ENCODE peak calls at places on chromosomes 1 and 21, in four cellular contexts. One of them, this sample, is unnamed.

GRCh38 chr1:235588916-235589515 is 60.6 kb downstream of the GNG4 start:
- DNase-seq in DND-41: peak
- DNase-seq in HepG2: no peak
- DNase-seq in PC-3: peak
- DNase-seq in this sample: peak

GRCh38 chr1:10032590-10033358 is at the start of gene UBE4B:
- DNase-seq in DND-41: peak
- DNase-seq in HepG2: peak
- DNase-seq in PC-3: peak
- DNase-seq in this sample: peak

GRCh38 chr1:1672181-1672965 is 13.6 kb upstream of the CDK11B start:
- DNase-seq in PC-3: no peak
- DNase-seq in HepG2: no peak
- DNase-seq in DND-41: no peak
- DNase-seq in this sample: no peak

GRCh38 chr1:57269621-57270235 is 154.1 kb downstream of the DAB1 start:
- DNase-seq in HepG2: no peak
- DNase-seq in DND-41: no peak
- DNase-seq in PC-3: no peak
- DNase-seq in this sample: no peak

GRCh38 chr1:115764541-115764940 is 4.0 kb downstream of the CASQ2 start:
- DNase-seq in PC-3: peak
- DNase-seq in HepG2: peak
- DNase-seq in DND-41: no peak
- DNase-seq in this sample: peak

GRCh38 chr1:86696522-86696921 is 7.9 kb upstream of the SH3GLB1 start:
- DNase-seq in HepG2: no peak
- DNase-seq in DND-41: no peak
- DNase-seq in PC-3: peak
- DNase-seq in this sample: no peak

GRCh38 chr1:181117648-181118449 is 29.3 kb downstream of the IER5 start:
- DNase-seq in PC-3: peak
- DNase-seq in DND-41: no peak
- DNase-seq in HepG2: no peak
- DNase-seq in this sample: peak

GRCh38 chr1:2372551-2373490 is 18.5 kb downstream of the MORN1 start:
- DNase-seq in HepG2: no peak
- DNase-seq in DND-41: no peak
- DNase-seq in PC-3: peak
- DNase-seq in this sample: no peak

GRCh38 chr1:47444578-47445465 is 7.0 kb downstream of the FOXD2 start:
- DNase-seq in DND-41: no peak
- DNase-seq in HepG2: no peak
- DNase-seq in PC-3: no peak
- DNase-seq in this sample: peak

GRCh38 chr1:77803371-77803770 is 23.9 kb downstream of the MIGA1 start:
- DNase-seq in DND-41: no peak
- DNase-seq in HepG2: no peak
- DNase-seq in PC-3: no peak
- DNase-seq in this sample: no peak

GRCh38 chr1:63731117-63732043 is 42.4 kb upstream of the ROR1 start:
- DNase-seq in DND-41: no peak
- DNase-seq in HepG2: no peak
- DNase-seq in PC-3: peak
- DNase-seq in this sample: peak

GRCh38 chr1:160768295-160768657 is 27.7 kb upstream of the LY9 start:
- DNase-seq in DND-41: peak
- DNase-seq in HepG2: peak
- DNase-seq in PC-3: peak
- DNase-seq in this sample: peak

GRCh38 chr1:52125727-52126359 is 16.0 kb upstream of the ZFYVE9 start:
- DNase-seq in DND-41: no peak
- DNase-seq in HepG2: no peak
- DNase-seq in PC-3: no peak
- DNase-seq in this sample: no peak

GRCh38 chr1:225848044-225848955 is 33.9 kb downstream of the TMEM63A start:
- DNase-seq in PC-3: no peak
- DNase-seq in DND-41: peak
- DNase-seq in HepG2: no peak
- DNase-seq in this sample: no peak

DNA sequence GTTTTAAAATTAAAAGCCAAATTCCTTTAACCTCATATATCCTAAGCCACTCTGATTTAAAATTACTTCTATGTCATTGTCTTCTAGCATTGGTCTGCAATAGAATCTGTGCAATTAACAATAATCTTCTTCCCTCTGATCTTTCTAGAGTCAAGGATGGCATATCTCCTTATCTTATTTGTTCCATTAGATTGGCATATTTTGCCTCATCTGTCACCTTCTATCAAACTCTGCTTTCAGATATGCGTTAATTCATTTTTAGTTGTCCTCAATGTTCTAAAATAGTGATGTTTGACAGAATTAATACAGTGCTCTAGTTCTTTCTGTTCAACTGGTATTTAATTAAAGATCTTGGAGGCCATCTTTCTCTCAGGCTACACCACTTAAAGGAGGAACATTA is 3.1 kb downstream of the NRIP1 start:
- DNase-seq in DND-41: no peak
- DNase-seq in HepG2: no peak
- DNase-seq in PC-3: no peak
- DNase-seq in this sample: no peak
- H2AFZ ChIP-seq in DND-41: no peak
- H2AFZ ChIP-seq in HepG2: no peak
- H2AFZ ChIP-seq in PC-3: no peak
- H2AFZ ChIP-seq in this sample: no peak

DNA sequence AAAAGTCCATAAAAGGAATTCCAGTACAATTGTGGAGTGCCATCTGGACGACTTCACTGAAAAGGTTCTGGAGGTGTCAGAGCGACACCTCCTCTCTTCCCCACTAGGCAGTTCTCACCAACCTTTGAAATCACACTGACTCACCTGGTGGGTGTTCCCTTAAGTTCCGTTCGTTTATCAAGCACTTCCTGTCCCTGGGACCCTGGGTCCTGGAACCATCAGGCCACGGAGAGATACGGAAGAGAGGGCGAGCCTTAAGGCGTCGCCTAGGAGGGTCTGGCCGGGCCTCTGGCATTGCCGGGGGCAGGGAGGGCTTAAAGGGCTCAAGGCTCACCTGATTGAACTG is 318 bp downstream of the SPAG17 start:
- DNase-seq in PC-3: no peak
- DNase-seq in DND-41: no peak
- DNase-seq in HepG2: no peak
- DNase-seq in this sample: no peak
- H3K4me2 ChIP-seq in PC-3: no peak
- H3K4me2 ChIP-seq in DND-41: no peak
- H3K4me2 ChIP-seq in HepG2: no peak
- H3K4me2 ChIP-seq in this sample: no peak

DNA sequence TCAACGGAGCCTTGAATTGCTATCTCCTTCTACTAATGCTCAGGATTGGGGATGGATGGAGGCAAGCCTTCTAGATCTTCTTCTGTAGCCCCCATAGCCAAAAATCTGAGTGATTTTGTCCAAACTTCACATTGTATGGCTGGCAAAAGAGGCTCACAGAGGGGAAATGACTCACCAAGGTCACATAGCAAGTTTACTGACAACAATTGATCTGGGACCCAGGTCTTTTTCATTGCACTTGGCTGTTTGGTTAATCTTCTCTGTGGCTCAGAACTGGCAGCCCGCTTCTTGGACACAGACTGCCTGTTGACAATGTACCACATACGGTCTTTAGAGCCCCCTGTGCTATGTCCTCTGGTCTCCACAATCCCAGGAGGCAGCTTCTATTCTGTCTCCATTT is 3.0 kb upstream of the LACTBL1 start:
- DNase-seq in HepG2: no peak
- DNase-seq in DND-41: no peak
- DNase-seq in PC-3: peak
- DNase-seq in this sample: peak
- H2AFZ ChIP-seq in HepG2: no peak
- H2AFZ ChIP-seq in DND-41: no peak
- H2AFZ ChIP-seq in PC-3: peak
- H2AFZ ChIP-seq in this sample: no peak

GRCh38 chr1:89844860-89845259 is 24.0 kb downstream of the LRRC8D start:
- DNase-seq in HepG2: no peak
- DNase-seq in DND-41: no peak
- DNase-seq in PC-3: no peak
- DNase-seq in this sample: no peak

GRCh38 chr1:89843279-89844121 is 22.7 kb downstream of the LRRC8D start:
- DNase-seq in DND-41: peak
- DNase-seq in HepG2: no peak
- DNase-seq in PC-3: peak
- DNase-seq in this sample: peak

GRCh38 chr1:89844236-89844807 is 23.5 kb downstream of the LRRC8D start:
- DNase-seq in DND-41: peak
- DNase-seq in HepG2: no peak
- DNase-seq in PC-3: peak
- DNase-seq in this sample: peak

GRCh38 chr1:89850844-89851410 is 30.1 kb downstream of the LRRC8D start:
- DNase-seq in PC-3: no peak
- DNase-seq in DND-41: no peak
- DNase-seq in HepG2: no peak
- DNase-seq in this sample: no peak

GRCh38 chr1:89847191-89847729 is 26.4 kb downstream of the LRRC8D start:
- DNase-seq in DND-41: no peak
- DNase-seq in HepG2: no peak
- DNase-seq in PC-3: no peak
- DNase-seq in this sample: no peak
- H3K4me2 ChIP-seq in DND-41: no peak
- H3K4me2 ChIP-seq in HepG2: no peak
- H3K4me2 ChIP-seq in PC-3: no peak
- H3K4me2 ChIP-seq in this sample: no peak

DNA sequence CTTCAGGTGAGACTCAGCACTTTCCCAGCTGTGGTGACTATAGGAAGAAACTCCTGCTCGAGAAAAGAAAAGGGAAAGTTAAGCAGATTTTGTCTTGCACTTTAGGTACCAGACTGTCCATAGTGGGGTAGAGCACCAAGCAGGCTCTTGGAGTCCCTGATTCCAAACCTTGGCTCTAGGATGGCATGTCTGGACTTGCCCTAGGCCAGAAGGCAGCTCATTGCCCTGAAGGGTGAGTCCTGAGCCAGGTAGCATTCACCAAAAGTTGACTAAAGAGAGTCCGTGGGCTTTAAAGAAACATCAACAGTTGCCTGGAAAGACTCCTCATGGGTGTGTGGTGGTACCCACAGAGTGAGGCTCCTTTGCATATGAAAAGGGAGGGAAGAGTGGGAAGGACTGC is 145.2 kb upstream of the SNX7 start:
- DNase-seq in PC-3: no peak
- DNase-seq in HepG2: no peak
- DNase-seq in DND-41: no peak
- DNase-seq in this sample: no peak
- H2AFZ ChIP-seq in PC-3: no peak
- H2AFZ ChIP-seq in HepG2: peak
- H2AFZ ChIP-seq in DND-41: peak
- H2AFZ ChIP-seq in this sample: no peak

DNA sequence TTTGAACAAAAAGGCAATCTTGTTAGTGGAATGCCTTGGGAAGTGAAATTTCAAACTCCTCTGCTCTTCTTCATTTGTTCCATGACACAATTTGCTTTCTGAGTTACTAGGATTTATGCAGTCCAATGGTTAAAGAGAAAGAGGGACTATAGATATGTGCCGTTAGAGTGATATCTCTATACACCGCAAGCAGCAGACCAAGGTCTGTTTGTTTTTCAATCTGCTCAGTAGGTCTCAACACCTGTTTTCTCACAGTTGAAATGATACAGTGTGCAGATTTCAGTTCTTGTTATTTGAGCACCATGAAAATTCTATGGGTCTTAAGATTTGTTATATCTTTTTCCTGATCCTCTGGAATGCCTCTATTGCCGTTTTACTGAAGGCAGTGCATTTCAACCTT is 244.1 kb downstream of the DNM3 start:
- DNase-seq in HepG2: no peak
- DNase-seq in DND-41: no peak
- DNase-seq in PC-3: no peak
- DNase-seq in this sample: no peak
- H3K4me2 ChIP-seq in HepG2: no peak
- H3K4me2 ChIP-seq in DND-41: no peak
- H3K4me2 ChIP-seq in PC-3: no peak
- H3K4me2 ChIP-seq in this sample: no peak

GRCh38 chr1:207024202-207025143 is 8.1 kb downstream of the C1orf116 start:
- DNase-seq in DND-41: no peak
- DNase-seq in HepG2: no peak
- DNase-seq in PC-3: no peak
- DNase-seq in this sample: no peak
- H2AFZ ChIP-seq in DND-41: no peak
- H2AFZ ChIP-seq in HepG2: no peak
- H2AFZ ChIP-seq in PC-3: no peak
- H2AFZ ChIP-seq in this sample: peak

DNA sequence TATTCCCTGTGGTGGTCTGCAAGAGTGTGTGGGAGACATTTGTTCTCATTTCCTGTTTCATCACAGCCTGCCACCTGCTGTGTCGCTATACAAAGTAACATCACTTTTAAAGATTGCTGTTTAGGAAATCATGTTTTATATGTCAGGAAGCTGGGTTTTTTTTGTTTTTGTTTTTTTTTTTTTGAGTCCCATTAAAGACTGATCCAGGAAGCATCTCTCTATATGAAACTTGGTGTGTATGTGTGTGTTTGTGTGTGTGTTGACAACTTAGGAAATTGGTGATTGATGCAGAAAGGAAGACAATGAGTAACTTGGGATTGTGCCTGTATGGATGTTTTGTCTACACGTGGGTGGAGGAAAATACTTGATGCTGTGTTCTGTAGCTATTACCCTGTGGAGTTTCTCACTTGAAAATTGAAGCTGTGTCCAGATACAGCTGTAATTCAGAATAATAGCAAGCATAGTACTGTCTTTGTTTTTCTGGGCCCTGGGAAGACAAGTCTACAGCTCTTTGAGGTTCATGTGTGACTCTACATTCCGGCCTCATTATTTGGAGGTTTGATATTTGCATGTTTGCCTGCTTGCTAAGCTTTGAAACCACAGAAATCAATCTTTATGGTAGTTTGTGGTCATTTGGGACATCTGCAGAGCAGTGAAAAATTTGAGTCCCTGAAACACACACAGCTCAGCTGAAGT is 47.9 kb downstream of the LAMC1 start:
- DNase-seq in PC-3: peak
- DNase-seq in DND-41: peak
- DNase-seq in HepG2: peak
- DNase-seq in this sample: peak
- H3K4me2 ChIP-seq in PC-3: peak
- H3K4me2 ChIP-seq in DND-41: no peak
- H3K4me2 ChIP-seq in HepG2: no peak
- H3K4me2 ChIP-seq in this sample: no peak